ENCODE peak calls at places on chromosomes 4 and X, in eight cellular contexts. One of them, this sample, is unnamed.

GRCh38 chr4:1948232-1948631 is 60.5 kb downstream of the NELFA start:
- DNase-seq in stomach: no peak
- DNase-seq in mesendoderm: no peak
- DNase-seq in fibroblast of lung: no peak
- DNase-seq in neuronal stem cell: no peak
- DNase-seq in dorsolateral prefrontal cortex: no peak
- DNase-seq in endodermal cell: no peak
- DNase-seq in pancreas: no peak
- DNase-seq in this sample: no peak

GRCh38 chrX:129689881-129690280 is 35.1 kb upstream of the APLN start:
- DNase-seq in stomach: no peak
- DNase-seq in mesendoderm: no peak
- DNase-seq in fibroblast of lung: no peak
- DNase-seq in neuronal stem cell: no peak
- DNase-seq in dorsolateral prefrontal cortex: no peak
- DNase-seq in endodermal cell: no peak
- DNase-seq in pancreas: no peak
- DNase-seq in this sample: no peak

GRCh38 chrX:10055430-10055829 is 88.3 kb downstream of the CLDN34 start:
- DNase-seq in stomach: no peak
- DNase-seq in mesendoderm: no peak
- DNase-seq in fibroblast of lung: no peak
- DNase-seq in neuronal stem cell: no peak
- DNase-seq in dorsolateral prefrontal cortex: no peak
- DNase-seq in endodermal cell: no peak
- DNase-seq in pancreas: no peak
- DNase-seq in this sample: no peak

GRCh38 chr4:2320746-2321145 is 58.8 kb upstream of the MXD4 start:
- DNase-seq in stomach: peak
- DNase-seq in mesendoderm: no peak
- DNase-seq in fibroblast of lung: no peak
- DNase-seq in neuronal stem cell: no peak
- DNase-seq in dorsolateral prefrontal cortex: peak
- DNase-seq in endodermal cell: no peak
- DNase-seq in pancreas: no peak
- DNase-seq in this sample: no peak

GRCh38 chr4:186368291-186368690 is 102.3 kb downstream of the F11 start:
- DNase-seq in stomach: no peak
- DNase-seq in mesendoderm: no peak
- DNase-seq in fibroblast of lung: no peak
- DNase-seq in neuronal stem cell: no peak
- DNase-seq in dorsolateral prefrontal cortex: no peak
- DNase-seq in endodermal cell: no peak
- DNase-seq in pancreas: no peak
- DNase-seq in this sample: no peak

GRCh38 chrX:112313201-112313600 is 230.6 kb upstream of the TRPC5 start:
- DNase-seq in stomach: no peak
- DNase-seq in mesendoderm: no peak
- DNase-seq in fibroblast of lung: no peak
- DNase-seq in neuronal stem cell: no peak
- DNase-seq in dorsolateral prefrontal cortex: no peak
- DNase-seq in endodermal cell: no peak
- DNase-seq in pancreas: no peak
- DNase-seq in this sample: no peak

GRCh38 chr4:47675810-47676209 is 162.1 kb downstream of the CORIN start:
- DNase-seq in stomach: no peak
- DNase-seq in mesendoderm: no peak
- DNase-seq in fibroblast of lung: no peak
- DNase-seq in neuronal stem cell: no peak
- DNase-seq in dorsolateral prefrontal cortex: no peak
- DNase-seq in endodermal cell: no peak
- DNase-seq in pancreas: no peak
- DNase-seq in this sample: no peak

GRCh38 chr4:156829194-156829593 is 142.4 kb downstream of the PDGFC start:
- DNase-seq in stomach: no peak
- DNase-seq in mesendoderm: no peak
- DNase-seq in fibroblast of lung: peak
- DNase-seq in neuronal stem cell: no peak
- DNase-seq in dorsolateral prefrontal cortex: no peak
- DNase-seq in endodermal cell: no peak
- DNase-seq in pancreas: no peak
- DNase-seq in this sample: no peak

GRCh38 chr4:3344596-3344995 is 51.8 kb downstream of the RGS12 start:
- DNase-seq in stomach: no peak
- DNase-seq in mesendoderm: no peak
- DNase-seq in fibroblast of lung: no peak
- DNase-seq in neuronal stem cell: no peak
- DNase-seq in dorsolateral prefrontal cortex: no peak
- DNase-seq in endodermal cell: no peak
- DNase-seq in pancreas: no peak
- DNase-seq in this sample: no peak

DNA sequence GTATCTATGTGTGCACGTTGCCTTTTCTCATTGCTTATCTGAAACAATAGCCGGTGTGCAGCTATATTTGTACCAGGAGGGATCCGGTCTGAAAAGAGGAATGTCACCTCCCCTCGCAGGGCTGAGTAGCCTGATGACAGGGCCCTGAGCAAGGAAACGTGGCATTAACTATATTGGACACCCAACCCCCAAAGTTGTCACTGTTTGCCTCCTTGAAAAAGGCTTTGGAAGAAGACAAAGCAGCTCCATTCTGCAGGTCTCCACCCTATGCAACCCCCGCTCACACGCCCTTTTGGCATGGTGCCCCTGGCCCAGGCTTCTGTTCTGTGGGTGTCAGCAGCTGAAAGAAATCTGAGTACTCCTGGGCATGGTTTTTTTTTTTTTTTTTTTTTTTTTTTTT is 8.2 kb downstream of the PRRG3 start:
- DNase-seq in stomach: peak
- DNase-seq in mesendoderm: no peak
- DNase-seq in fibroblast of lung: no peak
- DNase-seq in neuronal stem cell: no peak
- DNase-seq in dorsolateral prefrontal cortex: no peak
- DNase-seq in endodermal cell: no peak
- DNase-seq in pancreas: peak
- DNase-seq in this sample: peak
- H3K27ac ChIP-seq in stomach: no peak
- H3K27ac ChIP-seq in mesendoderm: no peak
- H3K27ac ChIP-seq in fibroblast of lung: no peak
- H3K27ac ChIP-seq in neuronal stem cell: no peak
- H3K27ac ChIP-seq in dorsolateral prefrontal cortex: no peak
- H3K27ac ChIP-seq in endodermal cell: no peak
- H3K27ac ChIP-seq in pancreas: no peak
- H3K27ac ChIP-seq in this sample: peak

GRCh38 chr4:8850830-8851188 is 20.8 kb downstream of the HMX1 start:
- DNase-seq in stomach: no peak
- DNase-seq in mesendoderm: no peak
- DNase-seq in fibroblast of lung: no peak
- DNase-seq in neuronal stem cell: no peak
- DNase-seq in dorsolateral prefrontal cortex: no peak
- DNase-seq in endodermal cell: no peak
- DNase-seq in pancreas: no peak
- DNase-seq in this sample: no peak
- H3K27ac ChIP-seq in stomach: no peak
- H3K27ac ChIP-seq in mesendoderm: no peak
- H3K27ac ChIP-seq in fibroblast of lung: no peak
- H3K27ac ChIP-seq in neuronal stem cell: no peak
- H3K27ac ChIP-seq in dorsolateral prefrontal cortex: no peak
- H3K27ac ChIP-seq in endodermal cell: no peak
- H3K27ac ChIP-seq in pancreas: no peak
- H3K27ac ChIP-seq in this sample: no peak

GRCh38 chr4:38226170-38226569 is 266.0 kb downstream of the PTTG2 start:
- DNase-seq in stomach: no peak
- DNase-seq in mesendoderm: no peak
- DNase-seq in fibroblast of lung: no peak
- DNase-seq in neuronal stem cell: no peak
- DNase-seq in dorsolateral prefrontal cortex: no peak
- DNase-seq in endodermal cell: no peak
- DNase-seq in pancreas: no peak
- DNase-seq in this sample: no peak

GRCh38 chr4:38224850-38225249 is 264.7 kb downstream of the PTTG2 start:
- DNase-seq in stomach: no peak
- DNase-seq in mesendoderm: no peak
- DNase-seq in fibroblast of lung: no peak
- DNase-seq in neuronal stem cell: no peak
- DNase-seq in dorsolateral prefrontal cortex: no peak
- DNase-seq in endodermal cell: no peak
- DNase-seq in pancreas: no peak
- DNase-seq in this sample: no peak

GRCh38 chr4:38223306-38223705 is 263.1 kb downstream of the PTTG2 start:
- DNase-seq in stomach: no peak
- DNase-seq in mesendoderm: no peak
- DNase-seq in fibroblast of lung: peak
- DNase-seq in neuronal stem cell: no peak
- DNase-seq in dorsolateral prefrontal cortex: no peak
- DNase-seq in endodermal cell: no peak
- DNase-seq in pancreas: no peak
- DNase-seq in this sample: no peak

GRCh38 chr4:38223801-38224236 is 263.6 kb downstream of the PTTG2 start:
- DNase-seq in stomach: peak
- DNase-seq in mesendoderm: no peak
- DNase-seq in fibroblast of lung: no peak
- DNase-seq in neuronal stem cell: no peak
- DNase-seq in dorsolateral prefrontal cortex: peak
- DNase-seq in endodermal cell: no peak
- DNase-seq in pancreas: no peak
- DNase-seq in this sample: no peak
- H3K27ac ChIP-seq in stomach: peak
- H3K27ac ChIP-seq in mesendoderm: no peak
- H3K27ac ChIP-seq in fibroblast of lung: no peak
- H3K27ac ChIP-seq in neuronal stem cell: peak
- H3K27ac ChIP-seq in dorsolateral prefrontal cortex: peak
- H3K27ac ChIP-seq in endodermal cell: no peak
- H3K27ac ChIP-seq in pancreas: peak
- H3K27ac ChIP-seq in this sample: peak

GRCh38 chr4:166043801-166044200 is 170.8 kb downstream of the TLL1 start:
- DNase-seq in stomach: no peak
- DNase-seq in mesendoderm: no peak
- DNase-seq in fibroblast of lung: no peak
- DNase-seq in neuronal stem cell: no peak
- DNase-seq in dorsolateral prefrontal cortex: no peak
- DNase-seq in endodermal cell: no peak
- DNase-seq in pancreas: no peak
- DNase-seq in this sample: no peak

GRCh38 chr4:166049036-166049435 is 176.0 kb downstream of the TLL1 start:
- DNase-seq in stomach: no peak
- DNase-seq in mesendoderm: no peak
- DNase-seq in fibroblast of lung: no peak
- DNase-seq in neuronal stem cell: no peak
- DNase-seq in dorsolateral prefrontal cortex: no peak
- DNase-seq in endodermal cell: no peak
- DNase-seq in pancreas: no peak
- DNase-seq in this sample: no peak

GRCh38 chr4:166045457-166045856 is 172.4 kb downstream of the TLL1 start:
- DNase-seq in stomach: no peak
- DNase-seq in mesendoderm: no peak
- DNase-seq in fibroblast of lung: no peak
- DNase-seq in neuronal stem cell: no peak
- DNase-seq in dorsolateral prefrontal cortex: no peak
- DNase-seq in endodermal cell: no peak
- DNase-seq in pancreas: no peak
- DNase-seq in this sample: no peak

GRCh38 chr4:166042510-166043055 is 169.5 kb downstream of the TLL1 start:
- DNase-seq in stomach: no peak
- DNase-seq in mesendoderm: no peak
- DNase-seq in fibroblast of lung: no peak
- DNase-seq in neuronal stem cell: no peak
- DNase-seq in dorsolateral prefrontal cortex: no peak
- DNase-seq in endodermal cell: no peak
- DNase-seq in pancreas: no peak
- DNase-seq in this sample: no peak

DNA sequence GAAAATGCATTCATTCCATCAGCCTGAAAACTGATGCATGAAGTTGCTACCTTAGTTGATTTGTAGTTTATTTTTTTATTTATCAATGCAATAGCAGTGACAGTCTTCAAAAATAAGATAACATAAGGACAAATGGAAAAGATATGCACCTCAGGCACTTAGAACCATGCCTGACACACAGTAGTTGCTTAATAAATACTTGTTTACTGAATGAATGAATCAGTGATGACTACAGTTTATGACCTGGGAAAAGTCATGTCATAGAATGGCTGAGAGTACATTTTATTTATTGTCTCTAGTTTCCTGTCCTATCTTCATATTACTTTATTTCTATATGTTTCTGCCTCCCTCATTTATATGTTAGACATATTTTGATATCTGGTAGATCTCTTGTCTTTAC is 171.8 kb downstream of the TLL1 start:
- DNase-seq in stomach: no peak
- DNase-seq in mesendoderm: no peak
- DNase-seq in fibroblast of lung: no peak
- DNase-seq in neuronal stem cell: no peak
- DNase-seq in dorsolateral prefrontal cortex: no peak
- DNase-seq in endodermal cell: no peak
- DNase-seq in pancreas: no peak
- DNase-seq in this sample: no peak
- H3K27ac ChIP-seq in stomach: no peak
- H3K27ac ChIP-seq in mesendoderm: no peak
- H3K27ac ChIP-seq in fibroblast of lung: no peak
- H3K27ac ChIP-seq in neuronal stem cell: no peak
- H3K27ac ChIP-seq in dorsolateral prefrontal cortex: no peak
- H3K27ac ChIP-seq in endodermal cell: no peak
- H3K27ac ChIP-seq in pancreas: no peak
- H3K27ac ChIP-seq in this sample: no peak

GRCh38 chr4:109079731-109080130 is 222.7 kb downstream of the COL25A1 start:
- DNase-seq in stomach: no peak
- DNase-seq in mesendoderm: peak
- DNase-seq in fibroblast of lung: no peak
- DNase-seq in neuronal stem cell: no peak
- DNase-seq in dorsolateral prefrontal cortex: no peak
- DNase-seq in endodermal cell: no peak
- DNase-seq in pancreas: no peak
- DNase-seq in this sample: no peak
- H3K27ac ChIP-seq in stomach: no peak
- H3K27ac ChIP-seq in mesendoderm: no peak
- H3K27ac ChIP-seq in fibroblast of lung: no peak
- H3K27ac ChIP-seq in neuronal stem cell: no peak
- H3K27ac ChIP-seq in dorsolateral prefrontal cortex: no peak
- H3K27ac ChIP-seq in endodermal cell: no peak
- H3K27ac ChIP-seq in pancreas: no peak
- H3K27ac ChIP-seq in this sample: no peak

DNA sequence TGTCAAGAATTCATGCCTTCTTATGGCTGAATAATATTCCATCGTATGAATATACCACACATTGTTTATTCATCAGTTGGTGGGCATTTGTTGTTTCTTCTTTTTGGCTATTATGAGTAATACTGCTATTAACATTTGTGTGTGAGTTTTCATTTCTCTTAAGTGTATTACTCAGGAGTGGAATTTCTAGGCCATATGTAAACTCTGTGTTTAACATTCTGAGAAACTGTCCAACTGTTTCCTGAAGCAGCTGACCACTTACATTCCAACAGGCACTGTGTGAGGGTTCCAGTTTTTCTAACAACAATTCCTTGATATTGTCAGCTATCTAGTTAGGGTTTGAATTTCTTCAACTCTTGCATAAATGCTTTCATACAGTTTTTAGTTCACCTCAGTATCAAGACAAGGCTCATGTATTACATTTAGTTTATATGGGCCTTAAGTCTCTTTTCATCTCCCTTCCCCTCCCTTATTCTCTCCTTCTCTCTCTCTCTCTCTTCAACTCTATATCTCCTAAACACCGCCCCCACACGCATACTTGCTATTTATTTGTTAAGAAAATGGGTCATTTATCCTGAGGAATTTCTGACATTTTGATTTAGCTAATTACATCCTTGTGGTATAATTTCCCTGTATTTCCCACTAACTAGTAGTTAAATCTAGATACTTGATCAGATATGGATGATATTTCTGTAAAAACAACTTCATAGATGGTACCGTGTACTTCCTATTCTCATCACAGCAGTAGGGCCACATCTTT is 77.4 kb downstream of the WDR19 start:
- DNase-seq in stomach: no peak
- DNase-seq in mesendoderm: no peak
- DNase-seq in fibroblast of lung: peak
- DNase-seq in neuronal stem cell: no peak
- DNase-seq in dorsolateral prefrontal cortex: no peak
- DNase-seq in endodermal cell: no peak
- DNase-seq in pancreas: no peak
- DNase-seq in this sample: no peak
- H3K27ac ChIP-seq in stomach: no peak
- H3K27ac ChIP-seq in mesendoderm: no peak
- H3K27ac ChIP-seq in fibroblast of lung: no peak
- H3K27ac ChIP-seq in neuronal stem cell: no peak
- H3K27ac ChIP-seq in dorsolateral prefrontal cortex: no peak
- H3K27ac ChIP-seq in endodermal cell: no peak
- H3K27ac ChIP-seq in pancreas: no peak
- H3K27ac ChIP-seq in this sample: no peak

This sample was measured in left ventricle myocardium inferior.